ENCODE peak calls at places on chromosomes 12 and 14, in ten cellular contexts. E is right lobe of liver, F is fibroblast of pulmonary artery, K is left cardiac atrium, R is A549, S is AG09309, T is mammary epithelial cell, Q is ecto neural progenitor cell, L is EL, O is AG10803. J is an unnamed sample.

GRCh38 chr12:106327256-106327852 is 24.8 kb downstream of the TCP11L2 start:
- DNase-seq in K (no peak), S (no peak), Q (no peak), R (no peak), L (no peak), F (no peak), T (no peak), O (no peak), E (no peak), J (no peak)

GRCh38 chr12:19190292-19191031 is 60.9 kb downstream of the PLEKHA5 start:
- DNase-seq in S (no peak), O (peak; percentile 56), Q (no peak), E (no peak), R (no peak), K (no peak), T (peak; percentile 45), L (peak; percentile 61), F (peak; percentile 59), J (no peak)

GRCh38 chr12:103583008-103583407 is 4.1 kb upstream of the STAB2 start:
- DNase-seq in K (no peak), T (peak; percentile 44), E (no peak), O (no peak), L (no peak), F (no peak), Q (no peak), S (no peak), R (no peak), J (peak; percentile 31)

GRCh38 chr12:127663716-127664115 is 603.3 kb upstream of the TMEM132C start:
- DNase-seq in F (no peak), Q (no peak), S (no peak), K (no peak), O (no peak), T (no peak), R (no peak), L (no peak), E (no peak), J (no peak)

GRCh38 chr12:132367852-132368251 is 38.5 kb upstream of the GALNT9 start:
- DNase-seq in O (no peak), Q (no peak), E (no peak), R (no peak), F (no peak), K (no peak), T (no peak), L (no peak), S (no peak), J (no peak)

GRCh38 chr12:62296001-62296400 is 35.8 kb downstream of the USP15 start:
- DNase-seq in Q (no peak), F (no peak), E (no peak), O (no peak), T (no peak), L (no peak), S (no peak), K (no peak), R (no peak), J (no peak)

GRCh38 chr14:37047996-37048395 is 124.4 kb downstream of the SLC25A21 start:
- DNase-seq in T (no peak), O (no peak), L (no peak), E (no peak), S (no peak), Q (no peak), R (no peak), F (peak; percentile 9), K (no peak), J (no peak)

GRCh38 chr14:95233702-95234241 is 76.4 kb upstream of the DICER1 start:
- DNase-seq in K (peak; percentile 55), Q (no peak), R (no peak), L (no peak), T (no peak), S (no peak), F (no peak), E (no peak), O (no peak), J (no peak)

GRCh38 chr12:46373303-46374182 is 970 bp upstream of the SLC38A2 start:
- DNase-seq in L (peak; percentile 67), T (peak; percentile 58), E (peak; percentile 73), O (no peak), Q (peak; percentile 86), S (no peak), F (peak; percentile 65), R (no peak), K (peak; percentile 58), J (no peak)

GRCh38 chr14:90757452-90757851 is 58.8 kb downstream of the TTC7B start:
- DNase-seq in O (no peak), E (no peak), R (no peak), F (no peak), T (no peak), Q (no peak), S (no peak), K (no peak), L (no peak), J (peak; percentile 37)

GRCh38 chr14:102262894-102263462 is 42.0 kb downstream of the MOK start:
- DNase-seq in T (peak; percentile 94), E (no peak), O (no peak), L (peak; percentile 65), R (peak; percentile 54), Q (peak; percentile 71), K (no peak), S (no peak), F (peak; percentile 57), J (no peak)

GRCh38 chr12:84124211-84124610 is 788.4 kb downstream of the SLC6A15 start:
- DNase-seq in E (no peak), T (no peak), F (no peak), L (no peak), R (no peak), S (no peak), O (no peak), K (no peak), Q (no peak), J (no peak)

GRCh38 chr14:61478971-61479473 is 157.6 kb downstream of the PRKCH start:
- DNase-seq in Q (no peak), O (no peak), K (no peak), F (no peak), L (no peak), E (no peak), T (no peak), S (no peak), R (no peak), J (no peak)

GRCh38 chr12:47991106-47991550 is 13.1 kb downstream of the COL2A1 start:
- DNase-seq in F (no peak), K (no peak), L (no peak), O (no peak), T (no peak), S (no peak), R (no peak), Q (no peak), E (no peak), J (no peak)

GRCh38 chr12:23895792-23896218 is 53.7 kb downstream of the SOX5 start:
- DNase-seq in T (no peak), F (peak; percentile 10), E (no peak), K (no peak), L (no peak), S (no peak), O (no peak), R (no peak), Q (peak; percentile 78), J (no peak)

GRCh38 chr14:92314182-92314581 is 8.8 kb upstream of the SLC24A4 start:
- DNase-seq in S (no peak), T (no peak), F (no peak), Q (no peak), L (no peak), O (peak; percentile 16), R (no peak), E (no peak), K (no peak), J (no peak)

J was measured in esophagus muscularis mucosa.